ENCODE peak calls at places on chromosomes 6 and 20, in five cellular contexts. One of them, this sample, is unnamed.

GRCh38 chr6:108598316-108598863 is 37.7 kb downstream of the FOXO3 start:
- DNase-seq in breast epithelium: no peak
- DNase-seq in ureter: no peak
- DNase-seq in transverse colon: no peak
- DNase-seq in mesenchymal stem cell: peak; percentile 89
- DNase-seq in this sample: no peak

GRCh38 chr6:39189915-39190544 is 39.2 kb downstream of the KCNK5 start:
- DNase-seq in breast epithelium: no peak
- DNase-seq in ureter: no peak
- DNase-seq in transverse colon: peak; percentile 72
- DNase-seq in mesenchymal stem cell: no peak
- DNase-seq in this sample: peak; percentile 54

GRCh38 chr6:134058622-134059366 is 6.4 kb upstream of the SLC2A12 start:
- DNase-seq in breast epithelium: no peak
- DNase-seq in ureter: no peak
- DNase-seq in transverse colon: no peak
- DNase-seq in mesenchymal stem cell: no peak
- DNase-seq in this sample: peak; percentile 62

GRCh38 chr6:16635810-16636602 is 125.3 kb downstream of the ATXN1 start:
- DNase-seq in breast epithelium: no peak
- DNase-seq in ureter: no peak
- DNase-seq in transverse colon: peak; percentile 15
- DNase-seq in mesenchymal stem cell: peak; percentile 83
- DNase-seq in this sample: peak; percentile 72

GRCh38 chr20:17992224-17992637 is 23.4 kb downstream of the MGME1 start:
- DNase-seq in breast epithelium: no peak
- DNase-seq in ureter: no peak
- DNase-seq in transverse colon: no peak
- DNase-seq in mesenchymal stem cell: no peak
- DNase-seq in this sample: no peak

GRCh38 chr6:61809004-61809595 is 476.9 kb downstream of the KHDRBS2 start:
- DNase-seq in breast epithelium: no peak
- DNase-seq in ureter: no peak
- DNase-seq in transverse colon: no peak
- DNase-seq in mesenchymal stem cell: peak; percentile 44
- DNase-seq in this sample: peak; percentile 49

GRCh38 chr20:58019027-58019849 is 209.2 kb downstream of the ANKRD60 start:
- DNase-seq in breast epithelium: no peak
- DNase-seq in ureter: no peak
- DNase-seq in transverse colon: no peak
- DNase-seq in mesenchymal stem cell: no peak
- DNase-seq in this sample: no peak

GRCh38 chr6:44254957-44255808 is 2.1 kb downstream of the SLC35B2 start:
- DNase-seq in breast epithelium: no peak
- DNase-seq in ureter: no peak
- DNase-seq in transverse colon: no peak
- DNase-seq in mesenchymal stem cell: no peak
- DNase-seq in this sample: peak; percentile 51

GRCh38 chr6:56840467-56841371 is 114.2 kb upstream of the BEND6 start:
- DNase-seq in breast epithelium: no peak
- DNase-seq in ureter: no peak
- DNase-seq in transverse colon: no peak
- DNase-seq in mesenchymal stem cell: peak; percentile 74
- DNase-seq in this sample: peak; percentile 33

GRCh38 chr20:58481541-58482021 is 33.6 kb downstream of the APCDD1L start:
- DNase-seq in breast epithelium: no peak
- DNase-seq in ureter: peak; percentile 61
- DNase-seq in transverse colon: peak; percentile 59
- DNase-seq in mesenchymal stem cell: peak; percentile 60
- DNase-seq in this sample: peak; percentile 53

This sample was measured in MCF 10A.